ENCODE peak calls at places on chromosomes 13 and 19, in six cellular contexts. B is adrenal gland, N is heart right ventricle, R is psoas muscle, S is uterus, A is Caco-2. P is an unnamed sample.

GRCh38 chr13:102972191-102972590 is 94.0 kb downstream of the SLC10A2 start:
- DNase-seq in B (no peak), N (no peak), R (no peak), S (no peak), A (no peak), P (no peak)

GRCh38 chr13:113452942-113453901 is at the start of gene ADPRHL1:
- DNase-seq in B (no peak), N (peak; percentile 78), R (peak; percentile 91), S (no peak), A (no peak), P (no peak)

GRCh38 chr13:64688893-64689677 is 2541.1 kb downstream of the PCDH9 start:
- DNase-seq in B (no peak), N (no peak), R (no peak), S (no peak), A (no peak), P (no peak)

GRCh38 chr13:20616059-20616797 is 49.3 kb downstream of the IFT88 start:
- DNase-seq in B (no peak), N (no peak), R (no peak), S (no peak), A (no peak), P (peak; percentile 13)

GRCh38 chr19:55657004-55657747 is 2.3 kb downstream of the U2AF2 start:
- DNase-seq in B (peak; percentile 67), N (no peak), R (no peak), S (no peak), A (no peak), P (peak; percentile 51)

GRCh38 chr13:39603424-39603947 is 493 bp upstream of the LHFPL6 start:
- DNase-seq in B (peak; percentile 43), N (peak; percentile 16), R (no peak), S (peak; percentile 39), A (peak; percentile 11), P (peak; percentile 65)

GRCh38 chr19:36916991-36917390 is 859 bp downstream of the ZNF568 start:
- DNase-seq in B (peak; percentile 24), N (no peak), R (no peak), S (no peak), A (no peak), P (no peak)

GRCh38 chr13:20492036-20492435 is 33.6 kb downstream of the CRYL1 start:
- DNase-seq in B (no peak), N (no peak), R (no peak), S (no peak), A (no peak), P (no peak)

GRCh38 chr13:113093580-113094409 is 11.8 kb upstream of the F7 start:
- DNase-seq in B (no peak), N (no peak), R (peak; percentile 38), S (no peak), A (no peak), P (no peak)

GRCh38 chr13:59086147-59086546 is 1077.6 kb downstream of the DIAPH3 start:
- DNase-seq in B (no peak), N (no peak), R (no peak), S (no peak), A (no peak), P (no peak)

GRCh38 chr13:99258946-99259345 is 767 bp upstream of the GPR18 start:
- DNase-seq in B (no peak), N (no peak), R (no peak), S (no peak), A (no peak), P (no peak)

GRCh38 chr19:3655402-3656072 is 28.9 kb upstream of the CACTIN start:
- DNase-seq in B (no peak), N (no peak), R (no peak), S (peak; percentile 62), A (no peak), P (peak; percentile 90)

GRCh38 chr13:103403148-103403740 is 337.0 kb upstream of the SLC10A2 start:
- DNase-seq in B (no peak), N (no peak), R (no peak), S (no peak), A (no peak), P (no peak)

GRCh38 chr13:50685491-50685890 is 158.0 kb downstream of the DLEU7 start:
- DNase-seq in B (peak; percentile 71), N (peak; percentile 90), R (peak; percentile 75), S (peak; percentile 21), A (no peak), P (peak; percentile 80)

GRCh38 chr13:48410199-48410598 is 2.7 kb downstream of the LPAR6 start:
- DNase-seq in B (no peak), N (no peak), R (no peak), S (no peak), A (no peak), P (no peak)

GRCh38 chr13:106597190-106597589 is 29.3 kb upstream of the ARGLU1 start:
- DNase-seq in B (peak; percentile 21), N (peak; percentile 66), R (peak; percentile 77), S (peak; percentile 43), A (no peak), P (no peak)

GRCh38 chr19:57719901-57720519 is 7.4 kb downstream of the ZNF671 start:
- DNase-seq in B (no peak), N (no peak), R (no peak), S (no peak), A (no peak), P (no peak)

GRCh38 chr13:109938255-109938936 is 152.0 kb upstream of the IRS2 start:
- DNase-seq in B (no peak), N (no peak), R (no peak), S (no peak), A (no peak), P (peak; percentile 38)

GRCh38 chr13:51397262-51397933 is 55.4 kb downstream of the INTS6 start:
- DNase-seq in B (peak; percentile 39), N (no peak), R (peak; percentile 51), S (no peak), A (peak; percentile 6), P (peak; percentile 60)

GRCh38 chr13:20848203-20848602 is 54.3 kb downstream of the XPO4 start:
- DNase-seq in B (no peak), N (no peak), R (no peak), S (no peak), A (no peak), P (no peak)

DNA sequence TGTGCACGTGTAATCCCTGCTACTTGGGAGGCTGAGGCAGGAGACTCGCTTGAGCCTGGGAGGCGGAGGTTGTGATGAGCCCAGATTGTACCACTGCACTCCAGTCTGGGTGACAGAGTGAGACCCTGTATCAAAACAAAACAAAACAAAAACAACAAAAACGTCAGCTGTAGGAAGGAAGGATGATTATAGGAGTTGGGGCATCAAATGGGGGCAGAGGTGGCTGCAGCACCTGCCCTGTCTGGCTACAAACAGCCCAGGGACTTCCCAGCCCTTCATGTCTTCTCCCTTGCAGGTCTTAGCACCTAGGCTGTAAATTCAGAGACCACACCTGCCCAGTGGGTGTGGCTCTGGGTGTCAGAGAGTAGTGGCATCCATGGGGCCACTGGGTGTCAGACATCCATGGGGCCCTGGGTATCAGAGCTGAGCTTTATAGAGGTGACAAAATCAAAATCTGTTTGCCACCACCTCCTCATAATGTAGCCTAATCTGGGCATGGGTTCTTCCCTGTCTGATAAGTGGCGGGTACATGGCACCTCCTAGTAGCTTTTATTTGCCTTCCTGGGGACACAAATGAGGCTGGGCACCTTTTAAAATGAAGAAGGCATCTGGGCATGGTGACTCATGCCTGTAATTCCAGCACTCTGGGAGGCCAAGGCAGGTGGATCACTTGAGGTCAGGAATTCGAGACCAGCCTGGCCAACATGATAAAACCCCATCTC is 4.7 kb upstream of the B3GNT3 start:
- DNase-seq in B (no peak), N (no peak), R (no peak), S (no peak), A (no peak), P (no peak)
- H3K9me3 ChIP-seq in B (no peaks in the 10 kb centered on the region), N (no peaks in the 10 kb centered on the region), R (no peaks in the 10 kb centered on the region), S (no peaks in the 10 kb centered on the region), A (no peaks in the 10 kb centered on the region), P (no peaks in the 10 kb centered on the region)

GRCh38 chr19:7371001-7371400 is 22.3 kb downstream of the ARHGEF18 start:
- DNase-seq in B (no peak), N (no peak), R (peak; percentile 7), S (no peak), A (no peak), P (no peak)

GRCh38 chr19:7366701-7367420 is 18.1 kb downstream of the ARHGEF18 start:
- DNase-seq in B (no peak), N (no peak), R (no peak), S (no peak), A (peak; percentile 47), P (no peak)

GRCh38 chr19:7372810-7373209 is 24.1 kb downstream of the ARHGEF18 start:
- DNase-seq in B (no peak), N (no peak), R (peak; percentile 37), S (no peak), A (no peak), P (no peak)

GRCh38 chr19:7370546-7370945 is 21.8 kb downstream of the ARHGEF18 start:
- DNase-seq in B (no peak), N (no peak), R (no peak), S (no peak), A (no peak), P (no peak)

DNA sequence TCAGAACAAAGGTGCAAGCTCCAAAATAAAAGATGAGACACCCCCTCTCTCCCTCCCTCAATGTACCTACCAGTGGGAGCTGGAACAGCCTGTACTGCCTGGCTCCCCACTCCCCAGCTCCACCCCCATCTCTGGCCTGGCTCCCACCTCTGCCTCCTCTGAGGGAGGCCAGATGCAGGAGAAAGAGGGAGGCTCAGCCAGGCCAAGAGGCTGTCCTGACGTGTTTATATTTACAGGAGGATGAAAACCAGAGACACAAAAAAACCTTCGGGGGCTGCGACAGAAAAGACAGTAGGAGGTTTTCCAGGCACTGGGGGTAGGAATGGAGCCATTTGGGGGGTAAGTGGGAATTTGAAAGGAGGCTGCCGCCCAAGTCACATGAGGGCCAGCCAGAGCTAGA is 19.7 kb downstream of the ARHGEF18 start:
- DNase-seq in B (no peak), N (no peak), R (peak; percentile 7), S (peak; percentile 92), A (no peak), P (peak; percentile 41)
- H3K4me3 ChIP-seq in B (no peak overlapping the region), N (no peak overlapping the region), R (no peak overlapping the region), S (no peak overlapping the region), A (no peak overlapping the region), P (no peak overlapping the region)

DNA sequence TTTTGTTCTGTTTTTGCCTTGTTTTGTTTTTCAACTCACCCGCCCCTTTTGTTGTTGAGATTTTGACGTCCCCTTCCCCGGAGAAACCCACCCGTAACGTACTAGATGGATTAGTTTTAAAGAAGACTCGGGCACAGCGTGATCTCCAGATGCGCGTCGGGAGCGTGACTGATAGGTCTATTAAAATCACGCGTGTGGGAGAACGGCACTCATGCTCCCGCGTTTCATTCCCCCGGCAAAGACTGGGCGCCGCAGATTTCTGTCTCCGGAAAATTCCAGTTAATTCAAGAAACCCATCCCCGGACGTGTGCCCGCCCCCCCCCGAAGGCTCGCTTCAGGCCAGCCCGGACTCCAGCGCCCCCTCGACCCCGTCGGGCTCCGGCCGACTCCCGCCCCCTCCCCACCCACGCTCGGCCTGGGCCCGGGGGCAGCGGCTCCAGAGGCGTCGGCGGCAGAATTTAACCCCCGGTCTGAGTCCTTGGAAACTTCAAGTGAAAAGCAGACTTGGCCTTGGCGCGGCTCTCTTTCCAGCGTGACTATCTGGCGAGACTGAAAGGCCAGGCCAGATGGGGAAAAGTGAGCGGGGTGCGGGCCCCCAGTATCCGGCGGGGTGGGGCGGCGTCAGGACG is 5.1 kb downstream of the SOX1 start:
- DNase-seq in B (no peak), N (no peak), R (no peak), S (no peak), A (no peak), P (no peak)
- H3K27me3 ChIP-seq in B (peaks cover 87% of the 10 kb centered on the region), N (peaks cover 95% of the 10 kb centered on the region), R (peaks cover 38% of the 10 kb centered on the region), S (peaks cover 74% of the 10 kb centered on the region), A (peaks cover 2% of the 10 kb centered on the region), P (peaks cover 25% of the 10 kb centered on the region)

GRCh38 chr19:8935460-8935859 is 74.7 kb downstream of the MUC16 start:
- DNase-seq in B (no peak), N (no peak), R (no peak), S (no peak), A (no peak), P (no peak)

GRCh38 chr19:8938576-8938975 is 71.6 kb downstream of the MUC16 start:
- DNase-seq in B (no peak), N (no peak), R (no peak), S (no peak), A (no peak), P (no peak)
- H3K9me3 ChIP-seq in B (no peaks in the 10 kb centered on the region), N (no peaks in the 10 kb centered on the region), R (peaks cover 2% of the 10 kb centered on the region), S (no peaks in the 10 kb centered on the region), A (peaks cover 6% of the 10 kb centered on the region), P (peaks cover 2% of the 10 kb centered on the region)